ENCODE peak calls at places on chromosomes 11 and 22, in six cellular contexts. One of them, this sample, is unnamed.
A peak's percentile ranks its signal among the peaks of the same experiment; 100 is the strongest.

GRCh38 chr11:64349404-64349803 is 9.4 kb downstream of the CCDC88B start:
- DNase-seq in NCI-H748 treated with DMSO at 0.1 percent for 48 hours: no peak
- DNase-seq in HTR-8/SVneo: no peak
- DNase-seq in CD4-positive, CD25-positive, alpha-beta regulatory T cell: no peak
- DNase-seq in NCI-H510A treated with DMSO at 0.1 percent for 48 hours: no peak
- DNase-seq in iris pigment epithelial cell: no peak
- DNase-seq in this sample: no peak

GRCh38 chr11:109697140-109697843 is 275.3 kb downstream of the C11orf87 start:
- DNase-seq in HTR-8/SVneo: peak; percentile 29
- DNase-seq in NCI-H510A treated with DMSO at 0.1 percent for 48 hours: peak; percentile 34
- DNase-seq in iris pigment epithelial cell: peak; percentile 63
- DNase-seq in CD4-positive, CD25-positive, alpha-beta regulatory T cell: peak; percentile 26
- DNase-seq in NCI-H748 treated with DMSO at 0.1 percent for 48 hours: peak; percentile 36
- DNase-seq in this sample: peak; percentile 64

GRCh38 chr11:1219836-1220810 is 2.7 kb upstream of the MUC5B start:
- DNase-seq in HTR-8/SVneo: no peak
- DNase-seq in CD4-positive, CD25-positive, alpha-beta regulatory T cell: no peak
- DNase-seq in iris pigment epithelial cell: no peak
- DNase-seq in NCI-H510A treated with DMSO at 0.1 percent for 48 hours: no peak
- DNase-seq in NCI-H748 treated with DMSO at 0.1 percent for 48 hours: no peak
- DNase-seq in this sample: no peak

GRCh38 chr11:34335331-34335730 is 22.5 kb downstream of the ABTB2 start:
- DNase-seq in CD4-positive, CD25-positive, alpha-beta regulatory T cell: no peak
- DNase-seq in NCI-H748 treated with DMSO at 0.1 percent for 48 hours: no peak
- DNase-seq in iris pigment epithelial cell: no peak
- DNase-seq in HTR-8/SVneo: no peak
- DNase-seq in NCI-H510A treated with DMSO at 0.1 percent for 48 hours: no peak
- DNase-seq in this sample: no peak

GRCh38 chr22:38461057-38461413 is 6.0 kb upstream of the KCNJ4 start:
- DNase-seq in iris pigment epithelial cell: no peak
- DNase-seq in HTR-8/SVneo: no peak
- DNase-seq in NCI-H748 treated with DMSO at 0.1 percent for 48 hours: no peak
- DNase-seq in NCI-H510A treated with DMSO at 0.1 percent for 48 hours: no peak
- DNase-seq in CD4-positive, CD25-positive, alpha-beta regulatory T cell: no peak
- DNase-seq in this sample: no peak

GRCh38 chr11:123587559-123587958 is 66.9 kb downstream of the SCN3B start:
- DNase-seq in HTR-8/SVneo: no peak
- DNase-seq in CD4-positive, CD25-positive, alpha-beta regulatory T cell: no peak
- DNase-seq in iris pigment epithelial cell: no peak
- DNase-seq in NCI-H510A treated with DMSO at 0.1 percent for 48 hours: no peak
- DNase-seq in NCI-H748 treated with DMSO at 0.1 percent for 48 hours: no peak
- DNase-seq in this sample: no peak

GRCh38 chr11:48087974-48088681 is 107.8 kb downstream of the PTPRJ start:
- DNase-seq in iris pigment epithelial cell: no peak
- DNase-seq in HTR-8/SVneo: no peak
- DNase-seq in NCI-H510A treated with DMSO at 0.1 percent for 48 hours: peak; percentile 69
- DNase-seq in NCI-H748 treated with DMSO at 0.1 percent for 48 hours: no peak
- DNase-seq in CD4-positive, CD25-positive, alpha-beta regulatory T cell: no peak
- DNase-seq in this sample: no peak

GRCh38 chr22:19984851-19985811 is 31.5 kb downstream of the ARVCF start:
- DNase-seq in NCI-H748 treated with DMSO at 0.1 percent for 48 hours: no peak
- DNase-seq in iris pigment epithelial cell: no peak
- DNase-seq in HTR-8/SVneo: no peak
- DNase-seq in CD4-positive, CD25-positive, alpha-beta regulatory T cell: no peak
- DNase-seq in NCI-H510A treated with DMSO at 0.1 percent for 48 hours: no peak
- DNase-seq in this sample: no peak

GRCh38 chr11:2309251-2310072 is 7.6 kb downstream of the TSPAN32 start:
- DNase-seq in HTR-8/SVneo: no peak
- DNase-seq in CD4-positive, CD25-positive, alpha-beta regulatory T cell: no peak
- DNase-seq in NCI-H510A treated with DMSO at 0.1 percent for 48 hours: no peak
- DNase-seq in NCI-H748 treated with DMSO at 0.1 percent for 48 hours: no peak
- DNase-seq in iris pigment epithelial cell: no peak
- DNase-seq in this sample: no peak

GRCh38 chr22:29215012-29215860 is 9.5 kb downstream of the EMID1 start:
- DNase-seq in NCI-H748 treated with DMSO at 0.1 percent for 48 hours: no peak
- DNase-seq in CD4-positive, CD25-positive, alpha-beta regulatory T cell: no peak
- DNase-seq in HTR-8/SVneo: no peak
- DNase-seq in iris pigment epithelial cell: no peak
- DNase-seq in NCI-H510A treated with DMSO at 0.1 percent for 48 hours: no peak
- DNase-seq in this sample: no peak

This sample was measured in mesenchymal stem cell.